ENCODE peak calls at places on chromosomes 1 and 21, in six cellular contexts. One of them, this sample, is unnamed.
A peak's percentile ranks its signal among the peaks of the same experiment; 100 is the strongest.

GRCh38 chr21:41701749-41702148 is 65.1 kb downstream of the RIPK4 start:
- DNase-seq in fibroblast of lung: no peak
- DNase-seq in mammary epithelial cell: no peak
- DNase-seq in colonic mucosa: no peak
- DNase-seq in lower lobe of right lung: no peak
- DNase-seq in CD8-positive, alpha-beta T cell: no peak
- DNase-seq in this sample: no peak

GRCh38 chr1:65495137-65495536 is 74.7 kb downstream of the LEPR start:
- DNase-seq in lower lobe of right lung: no peak
- DNase-seq in fibroblast of lung: no peak
- DNase-seq in CD8-positive, alpha-beta T cell: no peak
- DNase-seq in colonic mucosa: no peak
- DNase-seq in mammary epithelial cell: no peak
- DNase-seq in this sample: peak; percentile 30

GRCh38 chr21:35585155-35585554 is 475.2 kb downstream of the SETD4 start:
- DNase-seq in lower lobe of right lung: no peak
- DNase-seq in fibroblast of lung: peak; percentile 33
- DNase-seq in CD8-positive, alpha-beta T cell: no peak
- DNase-seq in colonic mucosa: no peak
- DNase-seq in mammary epithelial cell: no peak
- DNase-seq in this sample: no peak

GRCh38 chr1:77608893-77609292 is 73.6 kb downstream of the ZZZ3 start:
- DNase-seq in CD8-positive, alpha-beta T cell: no peak
- DNase-seq in mammary epithelial cell: no peak
- DNase-seq in colonic mucosa: no peak
- DNase-seq in lower lobe of right lung: no peak
- DNase-seq in fibroblast of lung: no peak
- DNase-seq in this sample: no peak

GRCh38 chr1:207024202-207025143 is 8.1 kb downstream of the C1orf116 start:
- DNase-seq in lower lobe of right lung: no peak
- DNase-seq in fibroblast of lung: peak; percentile 69
- DNase-seq in colonic mucosa: no peak
- DNase-seq in mammary epithelial cell: no peak
- DNase-seq in CD8-positive, alpha-beta T cell: no peak
- DNase-seq in this sample: no peak

GRCh38 chr1:15950763-15951295 is 25.1 kb downstream of the ZBTB17 start:
- DNase-seq in CD8-positive, alpha-beta T cell: no peak
- DNase-seq in colonic mucosa: no peak
- DNase-seq in mammary epithelial cell: no peak
- DNase-seq in lower lobe of right lung: no peak
- DNase-seq in fibroblast of lung: peak; percentile 80
- DNase-seq in this sample: no peak

GRCh38 chr1:171509191-171509590 is 23.9 kb downstream of the PRRC2C start:
- DNase-seq in CD8-positive, alpha-beta T cell: no peak
- DNase-seq in fibroblast of lung: peak; percentile 46
- DNase-seq in colonic mucosa: no peak
- DNase-seq in lower lobe of right lung: no peak
- DNase-seq in mammary epithelial cell: no peak
- DNase-seq in this sample: no peak

GRCh38 chr1:152108899-152109222 is 6.4 kb downstream of the TCHH start:
- DNase-seq in lower lobe of right lung: no peak
- DNase-seq in CD8-positive, alpha-beta T cell: no peak
- DNase-seq in fibroblast of lung: no peak
- DNase-seq in colonic mucosa: peak; percentile 20
- DNase-seq in mammary epithelial cell: no peak
- DNase-seq in this sample: no peak

GRCh38 chr1:91885331-91885715 is 628 bp downstream of the TGFBR3 start:
- DNase-seq in fibroblast of lung: no peak
- DNase-seq in CD8-positive, alpha-beta T cell: peak; percentile 60
- DNase-seq in colonic mucosa: peak; percentile 37
- DNase-seq in lower lobe of right lung: peak; percentile 55
- DNase-seq in mammary epithelial cell: no peak
- DNase-seq in this sample: no peak

GRCh38 chr1:64246294-64246917 is 43.0 kb downstream of the UBE2U start:
- DNase-seq in fibroblast of lung: peak; percentile 34
- DNase-seq in mammary epithelial cell: no peak
- DNase-seq in colonic mucosa: no peak
- DNase-seq in lower lobe of right lung: no peak
- DNase-seq in CD8-positive, alpha-beta T cell: no peak
- DNase-seq in this sample: no peak

GRCh38 chr1:9476790-9477463 is 62.3 kb upstream of the SLC25A33 start:
- DNase-seq in CD8-positive, alpha-beta T cell: no peak
- DNase-seq in fibroblast of lung: peak; percentile 38
- DNase-seq in mammary epithelial cell: peak; percentile 97
- DNase-seq in lower lobe of right lung: no peak
- DNase-seq in colonic mucosa: no peak
- DNase-seq in this sample: peak; percentile 1

GRCh38 chr1:35369922-35370671 is 101.6 kb downstream of the ZMYM4 start:
- DNase-seq in mammary epithelial cell: no peak
- DNase-seq in fibroblast of lung: peak; percentile 86
- DNase-seq in colonic mucosa: peak; percentile 32
- DNase-seq in lower lobe of right lung: no peak
- DNase-seq in CD8-positive, alpha-beta T cell: no peak
- DNase-seq in this sample: peak; percentile 46

GRCh38 chr21:32734214-32734613 is 6.4 kb upstream of the SYNJ1 start:
- DNase-seq in fibroblast of lung: no peak
- DNase-seq in lower lobe of right lung: no peak
- DNase-seq in colonic mucosa: no peak
- DNase-seq in mammary epithelial cell: no peak
- DNase-seq in CD8-positive, alpha-beta T cell: no peak
- DNase-seq in this sample: no peak

GRCh38 chr1:113534875-113535274 is 144.6 kb downstream of the MAGI3 start:
- DNase-seq in CD8-positive, alpha-beta T cell: no peak
- DNase-seq in fibroblast of lung: no peak
- DNase-seq in mammary epithelial cell: no peak
- DNase-seq in lower lobe of right lung: no peak
- DNase-seq in colonic mucosa: no peak
- DNase-seq in this sample: no peak

GRCh38 chr1:41452704-41453350 is 31.7 kb downstream of the EDN2 start:
- DNase-seq in colonic mucosa: no peak
- DNase-seq in fibroblast of lung: no peak
- DNase-seq in CD8-positive, alpha-beta T cell: no peak
- DNase-seq in lower lobe of right lung: no peak
- DNase-seq in mammary epithelial cell: no peak
- DNase-seq in this sample: no peak

GRCh38 chr1:170402451-170403311 is 129.3 kb upstream of the GORAB start:
- DNase-seq in lower lobe of right lung: no peak
- DNase-seq in fibroblast of lung: peak; percentile 16
- DNase-seq in CD8-positive, alpha-beta T cell: no peak
- DNase-seq in colonic mucosa: no peak
- DNase-seq in mammary epithelial cell: no peak
- DNase-seq in this sample: no peak

GRCh38 chr21:42313501-42313969 is 1.7 kb downstream of the TFF3 start:
- DNase-seq in lower lobe of right lung: no peak
- DNase-seq in fibroblast of lung: no peak
- DNase-seq in CD8-positive, alpha-beta T cell: no peak
- DNase-seq in colonic mucosa: peak; percentile 87
- DNase-seq in mammary epithelial cell: no peak
- DNase-seq in this sample: no peak

GRCh38 chr1:41573803-41574713 is 89.6 kb upstream of the EDN2 start:
- DNase-seq in mammary epithelial cell: peak; percentile 57
- DNase-seq in lower lobe of right lung: peak; percentile 84
- DNase-seq in fibroblast of lung: peak; percentile 67
- DNase-seq in colonic mucosa: peak; percentile 81
- DNase-seq in CD8-positive, alpha-beta T cell: peak; percentile 87
- DNase-seq in this sample: peak; percentile 8

GRCh38 chr1:215911406-215911968 is 344.4 kb downstream of the KCTD3 start:
- DNase-seq in lower lobe of right lung: no peak
- DNase-seq in fibroblast of lung: peak; percentile 23
- DNase-seq in CD8-positive, alpha-beta T cell: no peak
- DNase-seq in mammary epithelial cell: no peak
- DNase-seq in colonic mucosa: no peak
- DNase-seq in this sample: no peak

GRCh38 chr1:86596891-86597290 is 50.0 kb downstream of the CLCA4 start:
- DNase-seq in CD8-positive, alpha-beta T cell: no peak
- DNase-seq in lower lobe of right lung: no peak
- DNase-seq in fibroblast of lung: peak; percentile 32
- DNase-seq in colonic mucosa: no peak
- DNase-seq in mammary epithelial cell: peak; percentile 82
- DNase-seq in this sample: no peak

GRCh38 chr1:2328676-2329455 is 62.5 kb downstream of the MORN1 start:
- DNase-seq in CD8-positive, alpha-beta T cell: no peak
- DNase-seq in colonic mucosa: no peak
- DNase-seq in fibroblast of lung: no peak
- DNase-seq in mammary epithelial cell: no peak
- DNase-seq in lower lobe of right lung: no peak
- DNase-seq in this sample: no peak

GRCh38 chr1:115063238-115063901 is 25.9 kb downstream of the TSPAN2 start:
- DNase-seq in CD8-positive, alpha-beta T cell: no peak
- DNase-seq in mammary epithelial cell: peak; percentile 58
- DNase-seq in fibroblast of lung: peak; percentile 81
- DNase-seq in lower lobe of right lung: no peak
- DNase-seq in colonic mucosa: no peak
- DNase-seq in this sample: no peak

GRCh38 chr1:9500756-9501754 is 38.2 kb upstream of the SLC25A33 start:
- DNase-seq in colonic mucosa: no peak
- DNase-seq in CD8-positive, alpha-beta T cell: no peak
- DNase-seq in lower lobe of right lung: no peak
- DNase-seq in fibroblast of lung: no peak
- DNase-seq in mammary epithelial cell: no peak
- DNase-seq in this sample: no peak

GRCh38 chr1:161835963-161836362 is 69.8 kb downstream of the ATF6 start:
- DNase-seq in fibroblast of lung: peak; percentile 79
- DNase-seq in CD8-positive, alpha-beta T cell: no peak
- DNase-seq in colonic mucosa: no peak
- DNase-seq in mammary epithelial cell: no peak
- DNase-seq in lower lobe of right lung: no peak
- DNase-seq in this sample: peak; percentile 60

DNA sequence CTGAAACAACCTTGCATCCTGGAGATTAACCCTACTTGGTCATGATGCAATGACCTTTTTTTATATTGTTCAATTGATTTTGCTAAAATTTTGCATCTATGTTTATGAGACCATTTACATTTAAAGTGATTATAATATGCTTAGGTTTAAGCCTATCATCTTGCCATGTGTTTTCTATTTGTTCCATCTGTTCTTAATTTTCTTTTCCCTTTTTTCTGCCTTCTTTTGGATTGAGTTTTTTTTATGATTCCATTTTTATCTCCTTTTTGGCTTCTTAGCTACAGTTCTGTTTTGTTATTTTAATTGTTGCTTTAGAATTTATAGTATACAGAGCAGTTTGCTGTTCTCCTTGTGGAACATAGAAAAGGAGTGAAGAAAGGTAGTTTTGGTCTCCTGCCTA is 385.1 kb upstream of the USP24 start:
- DNase-seq in fibroblast of lung: no peak
- DNase-seq in lower lobe of right lung: no peak
- DNase-seq in colonic mucosa: no peak
- DNase-seq in CD8-positive, alpha-beta T cell: no peak
- DNase-seq in mammary epithelial cell: no peak
- DNase-seq in this sample: no peak
- H3K27me3 ChIP-seq in fibroblast of lung: no peaks in the 10 kb centered on the region
- H3K27me3 ChIP-seq in lower lobe of right lung: no peaks in the 10 kb centered on the region
- H3K27me3 ChIP-seq in colonic mucosa: no peaks in the 10 kb centered on the region
- H3K27me3 ChIP-seq in CD8-positive, alpha-beta T cell: no peaks in the 10 kb centered on the region
- H3K27me3 ChIP-seq in mammary epithelial cell: no peaks in the 10 kb centered on the region
- H3K27me3 ChIP-seq in this sample: no peaks in the 10 kb centered on the region

GRCh38 chr1:162873671-162874666 is 13.0 kb upstream of the CCDC190 start:
- DNase-seq in fibroblast of lung: peak; percentile 96
- DNase-seq in lower lobe of right lung: no peak
- DNase-seq in colonic mucosa: no peak
- DNase-seq in CD8-positive, alpha-beta T cell: no peak
- DNase-seq in mammary epithelial cell: no peak
- DNase-seq in this sample: no peak
- H3K27me3 ChIP-seq in fibroblast of lung: no peaks in the 10 kb centered on the region
- H3K27me3 ChIP-seq in lower lobe of right lung: no peaks in the 10 kb centered on the region
- H3K27me3 ChIP-seq in colonic mucosa: no peaks in the 10 kb centered on the region
- H3K27me3 ChIP-seq in CD8-positive, alpha-beta T cell: peaks cover 3% of the 10 kb centered on the region
- H3K27me3 ChIP-seq in mammary epithelial cell: no peaks in the 10 kb centered on the region
- H3K27me3 ChIP-seq in this sample: no peaks in the 10 kb centered on the region

DNA sequence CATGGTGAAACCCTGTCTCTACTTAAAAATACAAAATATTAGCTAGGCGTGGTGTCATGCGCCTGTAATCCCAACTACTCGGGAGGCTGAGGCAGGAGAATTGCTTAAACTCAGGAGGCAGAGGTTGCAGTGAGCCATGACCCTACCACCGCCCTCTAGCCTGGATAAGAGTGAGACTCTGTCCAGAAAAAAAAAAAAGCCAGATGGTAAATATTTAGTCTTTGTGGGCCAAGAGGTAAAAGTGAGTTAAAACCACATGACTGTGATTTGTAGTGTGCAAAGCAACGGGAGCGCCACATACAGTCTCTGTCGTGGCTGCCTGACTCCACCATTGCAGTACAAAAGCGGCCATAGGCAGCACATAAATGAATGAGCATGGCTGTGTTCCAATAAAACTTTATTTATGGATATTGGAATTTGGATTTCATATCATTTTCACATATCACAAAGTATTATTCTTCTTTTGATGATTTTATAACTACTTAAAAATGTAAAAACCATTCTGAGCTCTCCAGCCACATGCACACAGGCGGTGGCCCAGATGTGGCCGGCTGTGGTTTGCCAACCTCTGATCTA is 51.8 kb upstream of the CASZ1 start:
- DNase-seq in lower lobe of right lung: no peak
- DNase-seq in mammary epithelial cell: no peak
- DNase-seq in colonic mucosa: no peak
- DNase-seq in CD8-positive, alpha-beta T cell: no peak
- DNase-seq in fibroblast of lung: no peak
- DNase-seq in this sample: no peak
- H3K27me3 ChIP-seq in lower lobe of right lung: no peaks in the 10 kb centered on the region
- H3K27me3 ChIP-seq in mammary epithelial cell: no peaks in the 10 kb centered on the region
- H3K27me3 ChIP-seq in colonic mucosa: no peaks in the 10 kb centered on the region
- H3K27me3 ChIP-seq in CD8-positive, alpha-beta T cell: no peaks in the 10 kb centered on the region
- H3K27me3 ChIP-seq in fibroblast of lung: peaks cover 10% of the 10 kb centered on the region
- H3K27me3 ChIP-seq in this sample: peaks cover 6% of the 10 kb centered on the region

GRCh38 chr1:31696246-31696645 is 7.6 kb downstream of the COL16A1 start:
- DNase-seq in colonic mucosa: no peak
- DNase-seq in CD8-positive, alpha-beta T cell: no peak
- DNase-seq in fibroblast of lung: no peak
- DNase-seq in mammary epithelial cell: peak; percentile 66
- DNase-seq in lower lobe of right lung: no peak
- DNase-seq in this sample: no peak
- H3K27me3 ChIP-seq in colonic mucosa: no peaks in the 10 kb centered on the region
- H3K27me3 ChIP-seq in CD8-positive, alpha-beta T cell: no peaks in the 10 kb centered on the region
- H3K27me3 ChIP-seq in fibroblast of lung: no peaks in the 10 kb centered on the region
- H3K27me3 ChIP-seq in mammary epithelial cell: no peaks in the 10 kb centered on the region
- H3K27me3 ChIP-seq in lower lobe of right lung: peaks cover 10% of the 10 kb centered on the region
- H3K27me3 ChIP-seq in this sample: no peaks in the 10 kb centered on the region

GRCh38 chr1:234710936-234711335 is 101.0 kb upstream of the IRF2BP2 start:
- DNase-seq in lower lobe of right lung: no peak
- DNase-seq in fibroblast of lung: no peak
- DNase-seq in colonic mucosa: no peak
- DNase-seq in CD8-positive, alpha-beta T cell: no peak
- DNase-seq in mammary epithelial cell: no peak
- DNase-seq in this sample: no peak
- H3K27me3 ChIP-seq in lower lobe of right lung: no peaks in the 10 kb centered on the region
- H3K27me3 ChIP-seq in fibroblast of lung: no peaks in the 10 kb centered on the region
- H3K27me3 ChIP-seq in colonic mucosa: no peaks in the 10 kb centered on the region
- H3K27me3 ChIP-seq in CD8-positive, alpha-beta T cell: no peaks in the 10 kb centered on the region
- H3K27me3 ChIP-seq in mammary epithelial cell: no peaks in the 10 kb centered on the region
- H3K27me3 ChIP-seq in this sample: no peaks in the 10 kb centered on the region